ENCODE peak calls at places on chromosomes 13 and 19, in ten cellular contexts. X is mucosa of descending colon, W is AG04449, U is neural progenitor cell, T is choroid plexus epithelial cell, V is neuronal stem cell, M is MM.1S, J is fibroblast of pulmonary artery, K is tibial artery, G is thoracic aorta. S is an unnamed sample.

GRCh38 chr19:15126511-15126910 is 19.3 kb downstream of the SYDE1 start:
- DNase-seq in M (no peak), J (no peak), K (no peak), G (no peak), W (no peak), U (no peak), X (no peak), V (no peak), T (no peak), S (no peak)

GRCh38 chr19:46471116-46471733 is at the start of gene PNMA8A:
- DNase-seq in G (peak; percentile 61), M (no peak), T (peak; percentile 77), V (peak; percentile 94), U (peak; percentile 97), X (peak; percentile 19), J (peak; percentile 83), W (no peak), K (peak; percentile 92), S (peak; percentile 58)

GRCh38 chr19:18074192-18074591 is 12.5 kb downstream of the IL12RB1 start:
- DNase-seq in T (no peak), G (no peak), U (no peak), J (no peak), K (no peak), V (no peak), X (no peak), M (no peak), W (no peak), S (no peak)

GRCh38 chr19:33000510-33000909 is 28.5 kb downstream of the FAAP24 start:
- DNase-seq in X (no peak), T (no peak), G (no peak), V (no peak), U (no peak), J (no peak), W (no peak), M (no peak), K (no peak), S (no peak)

GRCh38 chr19:3346677-3347353 is 19.6 kb upstream of the NFIC start:
- DNase-seq in K (peak; percentile 95), V (no peak), J (peak; percentile 79), T (no peak), G (no peak), U (no peak), X (peak; percentile 47), W (no peak), M (no peak), S (no peak)

GRCh38 chr13:103948477-103948876 is 882.3 kb upstream of the SLC10A2 start:
- DNase-seq in G (no peak), W (no peak), K (no peak), U (no peak), M (no peak), T (peak; percentile 32), J (peak; percentile 80), X (no peak), V (no peak), S (no peak)

GRCh38 chr19:43469160-43469480 is 3.7 kb upstream of the LYPD3 start:
- DNase-seq in M (no peak), T (no peak), W (no peak), G (no peak), K (no peak), X (no peak), U (no peak), J (peak; percentile 25), V (no peak), S (no peak)

GRCh38 chr13:31204592-31204991 is 4.8 kb downstream of the B3GLCT start:
- DNase-seq in T (peak; percentile 66), U (no peak), K (no peak), G (no peak), W (no peak), X (no peak), V (no peak), M (no peak), J (peak; percentile 64), S (no peak)

GRCh38 chr19:48749571-48750198 is 2.8 kb downstream of the FUT1 start:
- DNase-seq in J (no peak), G (no peak), M (no peak), X (no peak), K (no peak), W (no peak), T (no peak), V (no peak), U (no peak), S (no peak)

GRCh38 chr19:48746738-48747575 is at the start of gene IZUMO1:
- DNase-seq in J (peak; percentile 95), T (peak; percentile 92), U (peak; percentile 91), W (peak; percentile 33), V (peak; percentile 83), M (peak; percentile 23), X (peak; percentile 72), K (peak; percentile 77), G (peak; percentile 43), S (no peak)

GRCh38 chr19:48741222-48741999 is 1.0 kb upstream of the RASIP1 start:
- DNase-seq in V (no peak), G (no peak), X (peak; percentile 58), J (no peak), K (no peak), T (no peak), W (no peak), M (no peak), U (peak; percentile 71), S (no peak)

GRCh38 chr19:48746120-48746519 is 589 bp downstream of the IZUMO1 start:
- DNase-seq in G (no peak), K (no peak), W (no peak), X (no peak), V (no peak), J (no peak), T (no peak), M (no peak), U (no peak), S (no peak)

DNA sequence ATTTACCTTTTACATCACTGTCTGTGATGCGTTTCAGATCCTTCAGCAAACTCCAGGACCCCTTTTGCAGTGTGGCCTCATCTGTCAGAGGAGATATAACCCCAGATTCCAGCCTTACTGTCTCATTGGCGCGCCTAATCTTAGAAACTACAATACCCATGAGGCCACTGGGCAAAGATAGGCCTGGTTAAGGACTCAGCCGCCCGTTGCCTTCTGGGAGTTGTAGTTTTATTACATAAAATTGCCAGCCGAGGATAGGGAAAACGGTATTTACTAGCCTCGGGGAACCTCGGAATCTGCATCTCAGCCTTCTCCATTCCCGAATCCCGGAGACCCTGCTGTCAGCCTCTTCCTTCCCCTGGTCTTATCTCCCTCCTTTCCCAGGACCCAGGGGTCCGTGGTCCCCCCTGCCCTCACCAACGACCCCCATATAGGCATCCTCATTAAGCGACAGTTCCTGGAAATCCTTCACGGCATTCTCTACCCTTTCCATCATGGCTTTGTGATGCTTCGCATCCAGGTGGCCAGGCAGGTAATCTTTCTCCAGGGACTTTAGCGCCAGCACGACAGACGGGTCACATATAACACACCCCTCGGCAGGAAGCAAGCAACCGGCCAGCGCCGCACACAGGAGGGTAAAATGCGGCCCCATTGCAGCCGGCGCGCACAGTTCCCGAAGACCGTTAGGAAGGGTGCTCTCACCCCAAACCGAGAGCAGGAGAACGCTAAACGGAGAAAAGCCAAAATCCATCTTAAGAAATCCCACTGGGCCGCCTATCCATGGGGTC is 1.3 kb downstream of the IZUMO1 start:
- DNase-seq in U (peak; percentile 84), K (no peak), M (peak; percentile 56), V (no peak), G (no peak), T (peak; percentile 80), X (peak; percentile 67), W (no peak), J (peak; percentile 72), S (peak; percentile 42)
- H3K4me3 ChIP-seq in U (no peak overlapping the region), K (no peak overlapping the region), M (no peak overlapping the region), V (no peak overlapping the region), G (no peak overlapping the region), T (no peak overlapping the region), X (no peak overlapping the region), W (no peak overlapping the region), J (no peak overlapping the region), S (no peak overlapping the region)

GRCh38 chr19:45448887-45449299 is 18.9 kb upstream of the FOSB start:
- DNase-seq in T (peak; percentile 78), J (no peak), X (peak; percentile 57), V (no peak), U (no peak), M (no peak), W (no peak), K (no peak), G (no peak), S (no peak)

GRCh38 chr19:45448425-45448756 is 19.4 kb upstream of the FOSB start:
- DNase-seq in G (no peak), K (no peak), W (no peak), U (no peak), X (no peak), T (no peak), J (no peak), V (no peak), M (no peak), S (no peak)

GRCh38 chr19:45451850-45452387 is 15.9 kb upstream of the FOSB start:
- DNase-seq in K (no peak), M (no peak), T (no peak), X (no peak), J (no peak), W (no peak), G (no peak), U (no peak), V (no peak), S (no peak)

GRCh38 chr19:45450042-45450380 is 17.8 kb upstream of the FOSB start:
- DNase-seq in V (no peak), U (no peak), M (no peak), W (no peak), X (no peak), G (no peak), K (no peak), T (no peak), J (no peak), S (no peak)

GRCh38 chr19:45451181-45451849 is 16.5 kb upstream of the FOSB start:
- DNase-seq in U (no peak), J (peak; percentile 62), G (no peak), X (peak; percentile 54), K (peak; percentile 76), M (peak; percentile 80), W (no peak), T (peak; percentile 88), V (no peak), S (no peak)
- H3K4me3 ChIP-seq in U (peak overlapping the region; percentile 61), J (peak overlapping the region; percentile 71), G (peak overlapping the region; percentile 83), X (peak overlapping the region; percentile 11), K (peak overlapping the region; percentile 46), M (peak overlapping the region; percentile 73), W (peak overlapping the region; percentile 73), T (peak overlapping the region; percentile 77), V (peak overlapping the region; percentile 49), S (peak overlapping the region; percentile 48)

GRCh38 chr13:107753748-107754147 is 461.6 kb downstream of the LIG4 start:
- DNase-seq in T (no peak), G (no peak), U (no peak), X (no peak), M (no peak), V (no peak), K (no peak), J (no peak), W (no peak), S (no peak)
- H3K4me3 ChIP-seq in T (no peak overlapping the region), G (no peak overlapping the region), U (no peak overlapping the region), X (no peak overlapping the region), M (no peak overlapping the region), V (no peak overlapping the region), K (no peak overlapping the region), J (no peak overlapping the region), W (no peak overlapping the region), S (no peak overlapping the region)

GRCh38 chr19:29531458-29532025 is 5.7 kb downstream of the VSTM2B start:
- DNase-seq in V (no peak), X (no peak), U (no peak), K (peak; percentile 33), G (no peak), J (no peak), M (no peak), T (no peak), W (no peak), S (no peak)

GRCh38 chr19:29528350-29528945 is 2.7 kb downstream of the VSTM2B start:
- DNase-seq in J (peak; percentile 68), M (peak; percentile 54), W (no peak), V (peak; percentile 81), X (peak; percentile 38), G (no peak), K (no peak), U (peak; percentile 95), T (peak; percentile 75), S (peak; percentile 79)

GRCh38 chr19:29528946-29529645 is 3.3 kb downstream of the VSTM2B start:
- DNase-seq in G (no peak), J (no peak), K (no peak), T (no peak), M (no peak), U (peak; percentile 48), W (no peak), V (peak; percentile 26), X (no peak), S (no peak)

GRCh38 chr19:29530549-29531457 is 5.0 kb downstream of the VSTM2B start:
- DNase-seq in W (no peak), X (no peak), U (peak; percentile 54), G (no peak), J (no peak), M (no peak), T (no peak), K (peak; percentile 44), V (no peak), S (no peak)

DNA sequence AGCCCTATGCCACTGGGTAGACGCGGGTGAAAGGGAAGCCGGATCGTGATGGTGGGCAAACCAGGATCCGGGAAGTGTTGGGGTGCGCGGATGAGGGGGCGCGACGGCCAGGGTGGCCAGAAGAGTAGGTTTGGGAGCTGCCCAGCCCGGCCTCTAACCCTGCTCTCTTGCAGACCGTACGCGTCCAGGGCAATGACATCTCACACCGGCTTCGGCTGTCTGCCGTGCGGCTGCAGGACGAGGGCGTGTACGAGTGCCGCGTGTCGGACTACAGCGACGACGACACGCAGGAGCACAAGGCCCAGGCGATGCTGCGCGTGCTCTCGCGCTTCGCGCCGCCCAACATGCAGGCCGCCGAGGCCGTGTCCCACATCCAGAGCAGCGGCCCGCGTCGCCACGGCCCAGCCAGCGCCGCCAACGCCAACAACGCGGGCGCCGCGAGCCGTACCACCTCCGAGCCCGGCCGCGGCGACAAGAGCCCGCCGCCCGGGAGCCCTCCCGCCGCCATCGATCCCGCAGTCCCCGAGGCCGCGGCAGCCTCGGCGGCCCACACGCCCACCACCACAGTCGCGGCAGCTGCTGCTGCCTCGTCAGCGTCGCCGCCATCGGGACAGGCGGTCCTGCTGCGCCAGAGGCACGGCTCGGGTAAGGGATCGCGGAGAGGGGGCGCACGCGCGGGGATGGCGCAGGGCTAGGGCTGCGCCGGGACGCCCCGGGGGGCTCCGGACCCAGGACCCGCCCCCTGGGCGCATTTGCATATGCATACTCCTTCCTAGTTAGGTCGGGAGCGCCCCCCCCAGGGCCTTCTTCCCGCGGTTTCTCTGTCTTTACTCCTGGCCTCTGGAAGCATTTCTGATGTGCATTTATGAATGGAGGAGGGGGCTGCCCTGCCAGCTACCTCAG is 4.1 kb downstream of the VSTM2B start:
- DNase-seq in U (peak; percentile 80), V (peak; percentile 54), M (no peak), G (no peak), X (no peak), K (no peak), W (no peak), J (no peak), T (no peak), S (peak; percentile 75)
- H3K4me3 ChIP-seq in U (peak overlapping the region; percentile 52), V (no peak overlapping the region), M (no peak overlapping the region), G (no peak overlapping the region), X (no peak overlapping the region), K (no peak overlapping the region), W (no peak overlapping the region), J (no peak overlapping the region), T (no peak overlapping the region), S (no peak overlapping the region)